ENCODE peak calls at places on chromosomes 11 and 22, in four cellular contexts. Y is brain microvascular endothelial cell, J is colonic mucosa, F is thyroid gland. S is an unnamed sample. For H3K27me3, the result is how much of the 10 kb centered on the place peaks cover.

GRCh38 chr11:100849009-100849913 is 162.2 kb downstream of the ARHGAP42 start:
- DNase-seq in J (no peak), F (no peak), Y (peak), S (no peak)

GRCh38 chr11:126100681-126101080 is 38.0 kb upstream of the CDON start:
- DNase-seq in F (no peak), Y (no peak), J (no peak), S (no peak)

GRCh38 chr11:126809514-126810289 is 190.9 kb downstream of the KIRREL3 start:
- DNase-seq in J (no peak), Y (no peak), F (no peak), S (no peak)

GRCh38 chr11:132715041-132715440 is 817.3 kb downstream of the OPCML start:
- DNase-seq in Y (peak), F (no peak), J (no peak), S (no peak)

GRCh38 chr11:25163421-25163820 is 666.6 kb downstream of the LUZP2 start:
- DNase-seq in J (no peak), F (no peak), Y (peak), S (no peak)

GRCh38 chr22:18976197-18976751 is 40.2 kb upstream of the PRODH start:
- DNase-seq in Y (no peak), F (no peak), J (no peak), S (no peak)

GRCh38 chr11:76239483-76240142 is 33.3 kb upstream of the WNT11 start:
- DNase-seq in Y (no peak), J (no peak), F (no peak), S (no peak)

GRCh38 chr11:132858203-132858602 is 674.1 kb downstream of the OPCML start:
- DNase-seq in Y (peak), F (no peak), J (no peak), S (peak)

GRCh38 chr11:27672836-27673464 is 27.3 kb downstream of the BDNF start:
- DNase-seq in Y (no peak), J (no peak), F (no peak), S (peak)

GRCh38 chr11:42631223-42631843 is 680.5 kb upstream of the API5 start:
- DNase-seq in Y (peak), J (no peak), F (no peak), S (peak)

GRCh38 chr11:82864268-82864667 is 36.0 kb downstream of the PRCP start:
- DNase-seq in Y (peak), J (peak), F (peak), S (peak)

GRCh38 chr11:95999604-96000003 is 75.7 kb upstream of the MTMR2 start:
- DNase-seq in Y (no peak), F (no peak), J (no peak), S (no peak)

GRCh38 chr11:122505304-122506006 is 150.1 kb upstream of the UBASH3B start:
- DNase-seq in Y (peak), F (peak), J (peak), S (peak)

GRCh38 chr11:114179234-114179941 is 116.8 kb upstream of the NNMT start:
- DNase-seq in J (peak), Y (peak), F (peak), S (no peak)

GRCh38 chr11:876550-876949 is 33.9 kb downstream of the TSPAN4 start:
- DNase-seq in F (no peak), Y (no peak), J (no peak), S (no peak)

GRCh38 chr11:65392899-65393298 is 6.5 kb downstream of the FRMD8 start:
- DNase-seq in F (no peak), J (no peak), Y (no peak), S (no peak)

GRCh38 chr11:130315354-130315970 is 745 bp upstream of the ZBTB44 start:
- DNase-seq in J (peak), F (peak), Y (no peak), S (peak)

GRCh38 chr11:132245558-132246385 is 875.4 kb downstream of the NTM start:
- DNase-seq in Y (no peak), F (no peak), J (no peak), S (no peak)

GRCh38 chr11:66919938-66920337 is 38.2 kb downstream of the PC start:
- DNase-seq in J (no peak), F (no peak), Y (no peak), S (no peak)

GRCh38 chr11:16809901-16810668 is 71.6 kb downstream of the C11orf58 start:
- DNase-seq in F (peak), Y (no peak), J (no peak), S (peak)

GRCh38 chr11:15854245-15854644 is 502.1 kb downstream of the SOX6 start:
- DNase-seq in J (no peak), Y (no peak), F (no peak), S (no peak)

GRCh38 chr22:17235149-17235655 is 16.0 kb upstream of the ADA2 start:
- DNase-seq in F (no peak), J (no peak), Y (no peak), S (no peak)

GRCh38 chr22:17233348-17234043 is 14.3 kb upstream of the ADA2 start:
- DNase-seq in Y (no peak), F (no peak), J (no peak), S (no peak)

GRCh38 chr22:17235861-17236260 is 16.6 kb upstream of the ADA2 start:
- DNase-seq in F (no peak), Y (no peak), J (no peak), S (no peak)

GRCh38 chr22:17232406-17232805 is 13.2 kb upstream of the ADA2 start:
- DNase-seq in F (no peak), J (no peak), Y (no peak), S (no peak)

GRCh38 chr22:17234144-17234623 is 14.9 kb upstream of the ADA2 start:
- DNase-seq in J (no peak), Y (no peak), F (no peak), S (no peak)
- TF ChIP-seq CTCF in J (no peak), Y (no peak), F (no peak), S (no peak)

GRCh38 chr22:31764785-31765184 is 11.0 kb downstream of the DEPDC5 start:
- DNase-seq in J (no peak), F (no peak), Y (no peak), S (no peak)
- H3K27me3 ChIP-seq in J (under half), F (under half), Y (under half), S (under half)

GRCh38 chr11:73995247-73995646 is 12.6 kb upstream of the UCP2 start:
- DNase-seq in J (no peak), F (no peak), Y (no peak), S (no peak)
- H3K4me3 ChIP-seq in J (no peak), F (no peak), Y (no peak), S (no peak)

GRCh38 chr11:6260207-6260726 is 629 bp downstream of the CCKBR start:
- DNase-seq in Y (no peak), F (no peak), J (no peak), S (no peak)

GRCh38 chr11:6258141-6258540 is 1.5 kb upstream of the CCKBR start:
- DNase-seq in Y (no peak), J (no peak), F (no peak), S (no peak)

GRCh38 chr11:6259638-6260019 is at the start of gene CCKBR:
- DNase-seq in F (peak), J (no peak), Y (no peak), S (no peak)

GRCh38 chr11:6263664-6264063 is 4.0 kb downstream of the CCKBR start:
- DNase-seq in F (no peak), Y (no peak), J (no peak), S (no peak)

DNA sequence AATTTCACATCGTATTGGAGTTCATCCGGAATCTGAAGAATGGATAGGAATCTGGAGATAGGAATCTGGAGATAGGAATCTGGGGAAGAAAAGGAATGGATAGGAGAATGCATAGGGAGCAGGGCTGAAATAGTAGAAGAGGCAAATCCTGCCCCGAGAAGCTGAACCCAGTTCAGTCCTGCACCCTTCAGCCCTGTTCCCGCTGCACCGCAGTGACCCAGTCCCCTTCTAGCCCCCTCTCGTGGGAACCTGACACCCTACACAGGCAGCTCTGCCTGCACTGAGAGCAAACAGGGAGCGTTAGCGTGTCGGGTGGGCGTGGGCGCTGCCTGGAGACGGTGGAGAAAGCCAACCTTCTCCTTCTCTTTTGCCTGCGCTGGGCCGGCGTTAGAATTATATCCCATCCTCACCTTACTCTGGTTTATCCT is 1.1 kb upstream of the CCKBR start:
- DNase-seq in J (no peak), Y (no peak), F (no peak), S (no peak)
- TF ChIP-seq CTCF in J (no peak), Y (no peak), F (no peak), S (no peak)

DNA sequence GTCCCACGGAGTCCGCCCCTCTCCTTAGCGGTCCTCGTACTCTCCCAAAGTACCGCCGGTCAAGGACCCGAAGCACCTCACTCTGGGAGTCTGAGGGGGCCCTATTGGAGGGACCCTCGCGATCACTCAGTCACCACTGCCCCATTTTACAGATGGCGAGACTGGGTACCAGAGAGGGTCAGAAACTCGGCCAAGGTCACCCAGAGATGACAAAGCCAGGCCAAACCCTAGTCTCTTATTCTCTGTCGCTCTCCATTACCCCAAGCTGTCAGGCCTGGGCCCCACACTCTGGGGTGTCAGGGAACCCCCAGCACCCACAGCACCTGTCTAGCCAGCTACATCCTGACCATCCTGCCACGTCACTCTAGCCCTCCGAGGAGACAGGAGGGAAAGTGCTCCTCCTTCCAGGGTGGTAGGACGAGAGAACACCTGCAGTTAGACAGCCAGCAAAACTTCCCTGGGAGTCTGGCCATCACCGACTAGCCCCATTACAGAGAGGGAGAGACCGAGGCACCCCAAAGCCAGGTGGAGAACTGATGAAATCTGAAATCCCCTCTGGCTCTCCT is 1.4 kb upstream of the KCNJ4 start:
- DNase-seq in Y (no peak), F (no peak), J (no peak), S (no peak)
- H3K27me3 ChIP-seq in Y (half or more), F (under half), J (half or more), S (under half)

DNA sequence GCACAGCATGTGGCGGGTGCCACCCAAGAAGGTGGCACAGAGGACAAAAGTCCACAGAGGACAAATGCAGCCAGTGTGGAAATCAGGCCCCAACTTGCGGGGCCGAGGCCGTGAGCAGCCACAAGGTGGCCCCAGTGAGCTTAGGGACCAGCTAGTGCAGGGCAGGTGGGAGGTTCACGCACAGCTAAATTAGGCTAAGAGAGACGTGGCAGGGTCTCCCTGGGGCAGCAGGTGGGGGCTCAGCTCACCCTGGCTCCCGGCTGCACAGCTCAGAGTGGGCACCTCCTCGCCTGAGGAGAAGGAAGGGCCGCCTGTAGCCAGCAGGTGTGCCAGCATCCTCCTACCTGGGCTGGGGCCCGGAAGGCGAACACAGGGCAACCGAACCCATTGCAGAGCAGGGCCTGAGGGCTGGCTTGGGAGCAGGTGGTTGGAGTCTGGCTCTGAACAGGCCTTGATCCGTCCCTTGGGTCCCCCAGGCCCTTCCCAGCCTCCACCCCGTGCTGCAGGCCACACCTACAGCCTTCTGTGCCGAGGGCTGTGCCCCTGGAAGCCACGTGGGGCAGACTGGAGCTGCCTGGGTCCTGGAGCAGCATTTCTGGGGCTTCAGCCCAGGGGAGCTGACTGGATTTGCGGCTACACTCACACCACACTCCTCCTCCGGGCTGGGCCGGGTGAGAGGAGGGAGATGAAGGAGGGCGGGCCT is 26.1 kb upstream of the CELSR1 start:
- DNase-seq in J (peak), Y (peak), F (peak), S (peak)
- H3K4me3 ChIP-seq in J (peak), Y (no peak), F (no peak), S (no peak)

DNA sequence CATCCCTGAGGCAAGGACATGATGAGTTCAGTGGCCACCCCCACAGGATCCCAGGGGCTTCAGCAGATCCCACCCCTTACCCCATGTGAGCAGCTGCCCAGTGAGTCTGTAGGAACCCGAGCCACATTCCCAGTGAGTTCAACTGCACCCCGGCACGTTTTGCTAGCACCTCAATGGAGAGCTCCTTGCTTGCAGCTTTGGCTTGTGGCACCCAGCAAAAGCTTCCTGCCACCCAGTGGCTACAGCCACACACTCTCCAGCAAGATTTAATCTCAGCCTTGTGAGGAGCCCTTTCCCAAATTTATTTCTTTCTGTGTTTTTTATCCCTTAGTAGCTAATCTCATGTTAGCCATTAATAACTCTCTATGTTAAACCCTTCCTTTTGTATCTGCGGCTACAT is 4.0 kb downstream of the SAA1 start:
- DNase-seq in F (no peak), Y (no peak), J (no peak), S (no peak)
- TF ChIP-seq CTCF in F (no peak), Y (peak), J (no peak), S (no peak)

GRCh38 chr22:48579915-48580279 is 1247.8 kb downstream of the BRD1 start:
- DNase-seq in F (no peak), Y (no peak), J (no peak), S (no peak)

GRCh38 chr22:48581206-48581766 is 1246.4 kb downstream of the BRD1 start:
- DNase-seq in F (no peak), J (no peak), Y (no peak), S (no peak)

GRCh38 chr22:48579035-48579914 is 1248.4 kb downstream of the BRD1 start:
- DNase-seq in F (no peak), Y (no peak), J (no peak), S (no peak)

GRCh38 chr22:48580481-48580970 is 1247.1 kb downstream of the BRD1 start:
- DNase-seq in F (no peak), J (no peak), Y (no peak), S (no peak)

DNA sequence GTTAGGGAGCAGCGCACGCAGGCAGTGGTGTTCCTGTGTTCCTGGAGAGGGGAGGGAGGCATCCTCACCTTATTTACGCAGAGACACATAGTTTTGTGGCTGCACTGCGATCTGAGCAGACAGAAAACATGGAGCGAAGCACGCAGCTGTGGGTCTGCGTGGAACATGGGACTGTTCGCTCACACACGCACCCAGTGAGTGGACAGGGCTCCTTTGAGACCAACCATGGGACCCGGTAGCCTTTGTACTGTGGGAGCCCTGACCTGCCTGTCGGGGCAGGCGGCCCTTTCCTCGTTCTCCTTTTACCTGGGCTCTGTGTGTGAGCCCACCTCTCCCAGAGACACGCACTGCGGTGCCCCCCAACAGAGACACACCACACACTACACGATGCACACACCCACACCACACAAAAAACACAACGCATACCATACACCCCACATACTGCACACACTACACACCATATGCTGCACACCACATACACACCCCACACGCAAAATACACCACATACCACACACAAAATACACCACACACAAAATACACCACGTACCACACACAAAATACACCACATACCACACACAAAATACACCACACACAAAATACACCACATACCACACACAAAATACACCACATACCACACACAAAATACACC is 1245.7 kb downstream of the BRD1 start:
- DNase-seq in Y (no peak), J (no peak), F (no peak), S (no peak)
- H3K27me3 ChIP-seq in Y (under half), J (under half), F (under half), S (under half)

GRCh38 chr22:50262973-50263617 is 1.6 kb upstream of the MAPK12 start:
- DNase-seq in F (no peak), Y (no peak), J (no peak), S (no peak)

GRCh38 chr22:50261615-50262459 is at the start of gene MAPK12:
- DNase-seq in J (no peak), Y (no peak), F (no peak), S (no peak)

GRCh38 chr22:50260801-50261614 is 475 bp downstream of the MAPK12 start:
- DNase-seq in Y (peak), J (no peak), F (no peak), S (no peak)

GRCh38 chr22:50264104-50264745 is 2.7 kb upstream of the MAPK12 start:
- DNase-seq in F (no peak), Y (no peak), J (no peak), S (no peak)

GRCh38 chr22:50262460-50262911 is 1.0 kb upstream of the MAPK12 start:
- DNase-seq in Y (no peak), F (no peak), J (no peak), S (peak)
- H3K4me3 ChIP-seq in Y (no peak), F (no peak), J (no peak), S (no peak)

S was measured in bronchial epithelial cell.